ENCODE peak calls at places on chromosomes 6 and 20, in four cellular contexts. One of them, this sample, is unnamed.

GRCh38 chr6:41371992-41372525 is 36.7 kb downstream of the NCR2 start:
- DNase-seq in K562: no peak
- DNase-seq in A549: no peak
- DNase-seq in HCT116: no peak
- DNase-seq in this sample: no peak

GRCh38 chr6:43706788-43707187 is 19.2 kb upstream of the MRPS18A start:
- DNase-seq in K562: no peak
- DNase-seq in A549: no peak
- DNase-seq in HCT116: no peak
- DNase-seq in this sample: no peak

GRCh38 chr20:39983655-39984054 is 705.4 kb downstream of the MAFB start:
- DNase-seq in K562: no peak
- DNase-seq in A549: no peak
- DNase-seq in HCT116: no peak
- DNase-seq in this sample: no peak

GRCh38 chr6:25596928-25597818 is 54.8 kb upstream of the SCGN start:
- DNase-seq in K562: no peak
- DNase-seq in A549: no peak
- DNase-seq in HCT116: no peak
- DNase-seq in this sample: no peak

GRCh38 chr20:51495921-51496545 is 46.5 kb downstream of the NFATC2 start:
- DNase-seq in K562: no peak
- DNase-seq in A549: no peak
- DNase-seq in HCT116: no peak
- DNase-seq in this sample: no peak

GRCh38 chr6:8947900-8948299 is 512.6 kb upstream of the SLC35B3 start:
- DNase-seq in K562: no peak
- DNase-seq in A549: no peak
- DNase-seq in HCT116: no peak
- DNase-seq in this sample: no peak

GRCh38 chr20:23436681-23437080 is 2.8 kb upstream of the CSTL1 start:
- DNase-seq in K562: no peak
- DNase-seq in A549: no peak
- DNase-seq in HCT116: no peak
- DNase-seq in this sample: no peak

GRCh38 chr6:170129691-170130171 is 161.1 kb downstream of the DLL1 start:
- DNase-seq in K562: no peak
- DNase-seq in A549: no peak
- DNase-seq in HCT116: no peak
- DNase-seq in this sample: no peak

GRCh38 chr20:2507875-2508630 is 662 bp downstream of the ZNF343 start:
- DNase-seq in K562: peak; percentile 30
- DNase-seq in A549: peak; percentile 46
- DNase-seq in HCT116: no peak
- DNase-seq in this sample: no peak

GRCh38 chr6:122799916-122800701 is 11.1 kb downstream of the SMPDL3A start:
- DNase-seq in K562: no peak
- DNase-seq in A549: no peak
- DNase-seq in HCT116: no peak
- DNase-seq in this sample: no peak

GRCh38 chr6:498795-499231 is 107.3 kb downstream of the IRF4 start:
- DNase-seq in K562: no peak
- DNase-seq in A549: no peak
- DNase-seq in HCT116: no peak
- DNase-seq in this sample: no peak

GRCh38 chr6:13413466-13413862 is 73.9 kb downstream of the GFOD1 start:
- DNase-seq in K562: no peak
- DNase-seq in A549: no peak
- DNase-seq in HCT116: no peak
- DNase-seq in this sample: no peak

GRCh38 chr6:105181981-105182515 is 2.2 kb upstream of the POPDC3 start:
- DNase-seq in K562: no peak
- DNase-seq in A549: no peak
- DNase-seq in HCT116: no peak
- DNase-seq in this sample: no peak

GRCh38 chr6:31158863-31159855 is 770 bp downstream of the TCF19 start:
- DNase-seq in K562: peak; percentile 72
- DNase-seq in A549: peak; percentile 15
- DNase-seq in HCT116: no peak
- DNase-seq in this sample: no peak

GRCh38 chr6:34176261-34177031 is 30.6 kb upstream of the GRM4 start:
- DNase-seq in K562: no peak
- DNase-seq in A549: no peak
- DNase-seq in HCT116: no peak
- DNase-seq in this sample: no peak

GRCh38 chr6:29141606-29142005 is 29.1 kb upstream of the OR2J2 start:
- DNase-seq in K562: no peak
- DNase-seq in A549: no peak
- DNase-seq in HCT116: no peak
- DNase-seq in this sample: no peak

GRCh38 chr6:43744490-43744889 is 25.5 kb upstream of the VEGFA start:
- DNase-seq in K562: peak; percentile 60
- DNase-seq in A549: no peak
- DNase-seq in HCT116: no peak
- DNase-seq in this sample: no peak

GRCh38 chr6:31791324-31792089 is 4.0 kb downstream of the VARS1 start:
- DNase-seq in K562: peak; percentile 84
- DNase-seq in A549: peak; percentile 77
- DNase-seq in HCT116: no peak
- DNase-seq in this sample: no peak

GRCh38 chr6:169800668-169801395 is 49.4 kb downstream of the ERMARD start:
- DNase-seq in K562: no peak
- DNase-seq in A549: peak; percentile 52
- DNase-seq in HCT116: peak; percentile 13
- DNase-seq in this sample: peak; percentile 57

GRCh38 chr6:154868143-154868594 is 126.9 kb upstream of the TIAM2 start:
- DNase-seq in K562: peak; percentile 46
- DNase-seq in A549: peak; percentile 35
- DNase-seq in HCT116: peak; percentile 12
- DNase-seq in this sample: peak; percentile 10

GRCh38 chr6:107822154-107823046 is 1.7 kb downstream of the SCML4 start:
- DNase-seq in K562: no peak
- DNase-seq in A549: no peak
- DNase-seq in HCT116: no peak
- DNase-seq in this sample: no peak

GRCh38 chr20:3431109-3431508 is 23.6 kb upstream of the DNAAF9 start:
- DNase-seq in K562: no peak
- DNase-seq in A549: no peak
- DNase-seq in HCT116: no peak
- DNase-seq in this sample: no peak

GRCh38 chr6:134774244-134774643 is 175.7 kb downstream of the ALDH8A1 start:
- DNase-seq in K562: no peak
- DNase-seq in A549: no peak
- DNase-seq in HCT116: no peak
- DNase-seq in this sample: no peak

GRCh38 chr6:144263786-144264185 is 21.3 kb upstream of the UTRN start:
- DNase-seq in K562: no peak
- DNase-seq in A549: no peak
- DNase-seq in HCT116: no peak
- DNase-seq in this sample: no peak

GRCh38 chr6:3281669-3282460 is 23.1 kb downstream of the PSMG4 start:
- DNase-seq in K562: no peak
- DNase-seq in A549: peak; percentile 21
- DNase-seq in HCT116: no peak
- DNase-seq in this sample: no peak

DNA sequence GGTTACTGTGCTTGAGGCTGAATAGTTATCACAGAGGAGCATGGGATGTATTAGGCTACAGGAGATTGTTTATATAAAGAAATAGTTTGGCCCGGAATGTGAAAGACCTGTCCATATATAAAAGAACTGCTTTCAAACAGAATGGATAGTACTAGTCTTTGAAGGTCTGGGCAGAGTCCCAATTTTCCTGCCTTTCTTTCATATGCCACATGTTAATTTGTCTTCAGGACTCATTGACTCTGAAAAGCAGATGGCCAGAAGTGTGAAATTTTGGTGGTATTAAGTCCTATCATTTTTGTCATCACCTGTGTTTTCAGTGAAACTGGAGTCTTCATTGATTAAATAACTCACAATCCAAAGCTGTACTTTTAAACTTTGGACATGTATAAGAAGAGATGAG is 314.6 kb downstream of the EYA4 start:
- DNase-seq in K562: no peak
- DNase-seq in A549: no peak
- DNase-seq in HCT116: no peak
- DNase-seq in this sample: no peak
- H3K4me3 ChIP-seq in K562: no peak overlapping the region
- H3K4me3 ChIP-seq in A549: no peak overlapping the region
- H3K4me3 ChIP-seq in HCT116: no peak overlapping the region
- H3K4me3 ChIP-seq in this sample: no peak overlapping the region

DNA sequence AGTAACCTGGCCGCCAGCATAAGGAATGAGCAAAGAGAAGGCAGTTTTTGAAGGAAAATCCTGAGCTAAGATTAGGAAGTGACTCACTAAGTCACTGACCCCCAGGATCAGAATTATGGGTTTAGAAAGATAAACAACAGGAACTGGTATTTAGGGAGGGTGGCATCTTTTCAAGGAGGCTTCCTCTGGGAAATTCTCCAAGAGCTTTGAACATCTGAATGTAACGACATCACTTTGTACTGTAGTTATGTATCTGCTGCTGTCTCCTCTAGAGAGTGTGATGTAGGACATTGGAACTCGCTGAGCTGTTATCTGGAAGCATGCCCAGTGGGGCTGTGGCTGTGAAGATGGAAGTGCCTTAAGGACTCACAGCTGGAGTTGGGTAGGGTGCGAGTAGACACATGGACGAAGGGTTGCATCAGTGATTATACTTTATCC is 236.9 kb downstream of the PACRG start:
- DNase-seq in K562: no peak
- DNase-seq in A549: no peak
- DNase-seq in HCT116: peak; percentile 76
- DNase-seq in this sample: no peak
- TF ChIP-seq REST in K562: no peak
- TF ChIP-seq REST in A549: no peak
- TF ChIP-seq REST in HCT116: no peak
- TF ChIP-seq REST in this sample: no peak

GRCh38 chr20:54172856-54173652 is 732 bp downstream of the CYP24A1 start:
- DNase-seq in K562: no peak
- DNase-seq in A549: no peak
- DNase-seq in HCT116: no peak
- DNase-seq in this sample: no peak
- H3K4me3 ChIP-seq in K562: no peak overlapping the region
- H3K4me3 ChIP-seq in A549: peak overlapping the region; percentile 83
- H3K4me3 ChIP-seq in HCT116: peak overlapping the region; percentile 31
- H3K4me3 ChIP-seq in this sample: peak overlapping the region; percentile 49

GRCh38 chr6:115783402-115784061 is 277.2 kb downstream of the FRK start:
- DNase-seq in K562: no peak
- DNase-seq in A549: no peak
- DNase-seq in HCT116: no peak
- DNase-seq in this sample: no peak
- TF ChIP-seq REST in K562: no peak
- TF ChIP-seq REST in A549: no peak
- TF ChIP-seq REST in HCT116: no peak
- TF ChIP-seq REST in this sample: no peak

GRCh38 chr20:25035924-25036323 is 22.0 kb downstream of the ACSS1 start:
- DNase-seq in K562: no peak
- DNase-seq in A549: no peak
- DNase-seq in HCT116: no peak
- DNase-seq in this sample: no peak
- H3K4me3 ChIP-seq in K562: no peak overlapping the region
- H3K4me3 ChIP-seq in A549: no peak overlapping the region
- H3K4me3 ChIP-seq in HCT116: no peak overlapping the region
- H3K4me3 ChIP-seq in this sample: no peak overlapping the region